ENCODE peak calls at places on chromosomes 1 and 21, in five cellular contexts. One of them, this sample, is unnamed. For H3K27me3 and H3K4me1, the result is how much of the 10 kb centered on the place peaks cover.

GRCh38 chr1:13732971-13733667 is 33.1 kb downstream of the PRDM2 start:
- DNase-seq in Caco-2: no peak
- DNase-seq in endodermal cell: no peak
- DNase-seq in PC-9: no peak
- DNase-seq in psoas muscle: no peak
- DNase-seq in this sample: no peak

GRCh38 chr1:33876970-33877680 is 13.2 kb downstream of the HMGB4 start:
- DNase-seq in Caco-2: no peak
- DNase-seq in endodermal cell: no peak
- DNase-seq in PC-9: no peak
- DNase-seq in psoas muscle: peak
- DNase-seq in this sample: no peak

GRCh38 chr1:153532161-153532560 is 3.6 kb downstream of the S100A6 start:
- DNase-seq in Caco-2: no peak
- DNase-seq in endodermal cell: peak
- DNase-seq in PC-9: no peak
- DNase-seq in psoas muscle: no peak
- DNase-seq in this sample: no peak

GRCh38 chr1:192609110-192610079 is 26.6 kb upstream of the RGS13 start:
- DNase-seq in Caco-2: no peak
- DNase-seq in endodermal cell: no peak
- DNase-seq in PC-9: no peak
- DNase-seq in psoas muscle: peak
- DNase-seq in this sample: peak

GRCh38 chr1:15945011-15945831 is 30.7 kb downstream of the ZBTB17 start:
- DNase-seq in Caco-2: no peak
- DNase-seq in endodermal cell: peak
- DNase-seq in PC-9: no peak
- DNase-seq in psoas muscle: no peak
- DNase-seq in this sample: no peak

GRCh38 chr1:232655746-232656085 is 25.8 kb upstream of the SIPA1L2 start:
- DNase-seq in Caco-2: no peak
- DNase-seq in endodermal cell: no peak
- DNase-seq in PC-9: no peak
- DNase-seq in psoas muscle: no peak
- DNase-seq in this sample: no peak

GRCh38 chr1:53838654-53838974 is 518 bp upstream of the NDC1 start:
- DNase-seq in Caco-2: no peak
- DNase-seq in endodermal cell: no peak
- DNase-seq in PC-9: no peak
- DNase-seq in psoas muscle: no peak
- DNase-seq in this sample: no peak

GRCh38 chr1:166174108-166174507 is 7.3 kb upstream of the FAM78B start:
- DNase-seq in Caco-2: no peak
- DNase-seq in endodermal cell: peak
- DNase-seq in PC-9: no peak
- DNase-seq in psoas muscle: no peak
- DNase-seq in this sample: no peak

GRCh38 chr1:192889082-192889481 is 80.2 kb downstream of the RGS2 start:
- DNase-seq in Caco-2: no peak
- DNase-seq in endodermal cell: no peak
- DNase-seq in PC-9: no peak
- DNase-seq in psoas muscle: no peak
- DNase-seq in this sample: no peak

GRCh38 chr1:11681071-11681771 is at the start of gene MAD2L2:
- DNase-seq in Caco-2: peak
- DNase-seq in endodermal cell: peak
- DNase-seq in PC-9: peak
- DNase-seq in psoas muscle: peak
- DNase-seq in this sample: peak

GRCh38 chr1:182406006-182406405 is 5.5 kb upstream of the TEDDM1 start:
- DNase-seq in Caco-2: no peak
- DNase-seq in endodermal cell: no peak
- DNase-seq in PC-9: peak
- DNase-seq in psoas muscle: no peak
- DNase-seq in this sample: no peak

GRCh38 chr1:78038491-78038939 is 7.3 kb upstream of the GIPC2 start:
- DNase-seq in Caco-2: no peak
- DNase-seq in endodermal cell: no peak
- DNase-seq in PC-9: no peak
- DNase-seq in psoas muscle: no peak
- DNase-seq in this sample: no peak

GRCh38 chr21:40925481-40925880 is 78.5 kb upstream of the DSCAM start:
- DNase-seq in Caco-2: no peak
- DNase-seq in endodermal cell: no peak
- DNase-seq in PC-9: no peak
- DNase-seq in psoas muscle: no peak
- DNase-seq in this sample: no peak

GRCh38 chr1:41158147-41158875 is 83.8 kb downstream of the SCMH1 start:
- DNase-seq in Caco-2: no peak
- DNase-seq in endodermal cell: no peak
- DNase-seq in PC-9: no peak
- DNase-seq in psoas muscle: no peak
- DNase-seq in this sample: no peak

GRCh38 chr1:87636198-87636892 is 307.7 kb downstream of the LMO4 start:
- DNase-seq in Caco-2: no peak
- DNase-seq in endodermal cell: no peak
- DNase-seq in PC-9: no peak
- DNase-seq in psoas muscle: no peak
- DNase-seq in this sample: no peak

GRCh38 chr21:27505516-27505915 is 538.6 kb upstream of the ADAMTS5 start:
- DNase-seq in Caco-2: no peak
- DNase-seq in endodermal cell: no peak
- DNase-seq in PC-9: no peak
- DNase-seq in psoas muscle: no peak
- DNase-seq in this sample: no peak

GRCh38 chr1:20788489-20788795 is 1.3 kb upstream of the HP1BP3 start:
- DNase-seq in Caco-2: no peak
- DNase-seq in endodermal cell: no peak
- DNase-seq in PC-9: no peak
- DNase-seq in psoas muscle: no peak
- DNase-seq in this sample: no peak

GRCh38 chr1:112737573-112737972 is 22.4 kb upstream of the PPM1J start:
- DNase-seq in Caco-2: no peak
- DNase-seq in endodermal cell: no peak
- DNase-seq in PC-9: no peak
- DNase-seq in psoas muscle: no peak
- DNase-seq in this sample: no peak

GRCh38 chr1:11990303-11991032 is 10.2 kb downstream of the MFN2 start:
- DNase-seq in Caco-2: no peak
- DNase-seq in endodermal cell: no peak
- DNase-seq in PC-9: no peak
- DNase-seq in psoas muscle: peak
- DNase-seq in this sample: peak

GRCh38 chr1:9653783-9654517 is 2.4 kb downstream of the PIK3CD start:
- DNase-seq in Caco-2: no peak
- DNase-seq in endodermal cell: no peak
- DNase-seq in PC-9: no peak
- DNase-seq in psoas muscle: no peak
- DNase-seq in this sample: no peak

GRCh38 chr1:227764019-227764391 is 28.8 kb downstream of the SNAP47 start:
- DNase-seq in Caco-2: peak
- DNase-seq in endodermal cell: no peak
- DNase-seq in PC-9: peak
- DNase-seq in psoas muscle: no peak
- DNase-seq in this sample: no peak

GRCh38 chr1:49340576-49340975 is 563.9 kb upstream of the BEND5 start:
- DNase-seq in Caco-2: peak
- DNase-seq in endodermal cell: no peak
- DNase-seq in PC-9: no peak
- DNase-seq in psoas muscle: no peak
- DNase-seq in this sample: no peak

GRCh38 chr1:155324717-155325595 is 4.3 kb downstream of the RUSC1 start:
- DNase-seq in Caco-2: peak
- DNase-seq in endodermal cell: peak
- DNase-seq in PC-9: peak
- DNase-seq in psoas muscle: peak
- DNase-seq in this sample: no peak

GRCh38 chr1:169588785-169589485 is 2.7 kb upstream of the F5 start:
- DNase-seq in Caco-2: no peak
- DNase-seq in endodermal cell: no peak
- DNase-seq in PC-9: peak
- DNase-seq in psoas muscle: no peak
- DNase-seq in this sample: peak

GRCh38 chr1:237186733-237187132 is 144.7 kb downstream of the RYR2 start:
- DNase-seq in Caco-2: no peak
- DNase-seq in endodermal cell: peak
- DNase-seq in PC-9: no peak
- DNase-seq in psoas muscle: no peak
- DNase-seq in this sample: no peak

GRCh38 chr21:33135925-33136324 is 66.0 kb downstream of the OLIG1 start:
- DNase-seq in Caco-2: no peak
- DNase-seq in endodermal cell: no peak
- DNase-seq in PC-9: no peak
- DNase-seq in psoas muscle: no peak
- DNase-seq in this sample: no peak

GRCh38 chr1:200415693-200416593 is 6.1 kb upstream of the ZNF281 start:
- DNase-seq in Caco-2: no peak
- DNase-seq in endodermal cell: no peak
- DNase-seq in PC-9: peak
- DNase-seq in psoas muscle: peak
- DNase-seq in this sample: peak

GRCh38 chr21:38683222-38683621 is 122.5 kb upstream of the ETS2 start:
- DNase-seq in Caco-2: no peak
- DNase-seq in endodermal cell: no peak
- DNase-seq in PC-9: no peak
- DNase-seq in psoas muscle: no peak
- DNase-seq in this sample: no peak

GRCh38 chr1:97412155-97412554 is 508.7 kb downstream of the DPYD start:
- DNase-seq in Caco-2: no peak
- DNase-seq in endodermal cell: no peak
- DNase-seq in PC-9: no peak
- DNase-seq in psoas muscle: no peak
- DNase-seq in this sample: no peak

DNA sequence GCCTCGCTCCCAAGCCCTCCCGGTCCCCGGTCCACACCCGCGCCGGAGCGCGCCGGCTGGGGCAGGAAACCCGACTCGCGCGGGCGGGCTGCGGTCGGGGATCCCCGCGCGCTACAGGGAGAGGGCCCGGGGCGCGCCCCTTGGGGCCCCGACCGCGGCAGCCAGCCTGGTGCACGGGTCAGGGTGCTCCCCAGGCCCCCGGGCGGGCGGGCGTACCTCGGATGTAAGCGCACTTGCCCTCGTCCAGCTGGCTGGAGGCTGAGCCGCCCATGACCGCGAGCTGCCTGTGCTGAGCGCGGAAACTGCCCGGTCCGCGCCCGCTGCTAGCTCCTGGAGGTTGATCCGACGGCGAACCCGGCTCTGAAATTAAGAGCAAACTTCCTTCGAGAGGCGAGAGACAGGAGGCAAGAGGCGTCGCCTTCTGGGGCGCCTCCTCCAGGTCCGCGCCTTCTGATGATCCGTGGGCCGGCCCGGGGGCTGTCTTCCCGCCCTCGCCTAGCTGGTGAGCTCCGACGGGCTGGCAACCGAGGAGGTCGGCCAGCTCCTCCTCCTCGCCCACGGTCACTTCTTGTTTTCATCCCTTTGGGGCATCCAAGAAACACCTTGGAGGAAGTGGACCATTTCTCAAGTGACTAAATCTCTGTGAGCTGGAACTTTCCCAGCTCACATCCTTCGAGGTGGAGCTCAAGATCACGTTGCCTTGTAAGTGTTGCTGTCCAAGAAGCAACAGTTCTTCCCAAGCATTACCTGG is at the start of gene NIBAN1:
- DNase-seq in Caco-2: peak
- DNase-seq in endodermal cell: peak
- DNase-seq in PC-9: peak
- DNase-seq in psoas muscle: peak
- DNase-seq in this sample: peak
- H3K27me3 ChIP-seq in Caco-2: under half
- H3K27me3 ChIP-seq in endodermal cell: half or more
- H3K27me3 ChIP-seq in PC-9: under half
- H3K27me3 ChIP-seq in psoas muscle: under half
- H3K27me3 ChIP-seq in this sample: under half

GRCh38 chr1:163169553-163169952 is 33.2 kb downstream of the RGS5 start:
- DNase-seq in Caco-2: no peak
- DNase-seq in endodermal cell: no peak
- DNase-seq in PC-9: no peak
- DNase-seq in psoas muscle: no peak
- DNase-seq in this sample: no peak
- H3K4me1 ChIP-seq in Caco-2: under half
- H3K4me1 ChIP-seq in endodermal cell: under half
- H3K4me1 ChIP-seq in PC-9: under half
- H3K4me1 ChIP-seq in psoas muscle: under half
- H3K4me1 ChIP-seq in this sample: under half

GRCh38 chr1:156860113-156860638 is 489 bp upstream of the NTRK1 start:
- DNase-seq in Caco-2: peak
- DNase-seq in endodermal cell: peak
- DNase-seq in PC-9: no peak
- DNase-seq in psoas muscle: peak
- DNase-seq in this sample: no peak
- TF ChIP-seq CTCF in Caco-2: peak
- TF ChIP-seq CTCF in endodermal cell: peak
- TF ChIP-seq CTCF in PC-9: peak
- TF ChIP-seq CTCF in psoas muscle: peak
- TF ChIP-seq CTCF in this sample: peak

GRCh38 chr1:981955-982558 is at the start of gene PERM1:
- DNase-seq in Caco-2: no peak
- DNase-seq in endodermal cell: no peak
- DNase-seq in PC-9: no peak
- DNase-seq in psoas muscle: peak
- DNase-seq in this sample: no peak
- H3K27me3 ChIP-seq in Caco-2: under half
- H3K27me3 ChIP-seq in endodermal cell: under half
- H3K27me3 ChIP-seq in PC-9: under half
- H3K27me3 ChIP-seq in psoas muscle: under half
- H3K27me3 ChIP-seq in this sample: under half

DNA sequence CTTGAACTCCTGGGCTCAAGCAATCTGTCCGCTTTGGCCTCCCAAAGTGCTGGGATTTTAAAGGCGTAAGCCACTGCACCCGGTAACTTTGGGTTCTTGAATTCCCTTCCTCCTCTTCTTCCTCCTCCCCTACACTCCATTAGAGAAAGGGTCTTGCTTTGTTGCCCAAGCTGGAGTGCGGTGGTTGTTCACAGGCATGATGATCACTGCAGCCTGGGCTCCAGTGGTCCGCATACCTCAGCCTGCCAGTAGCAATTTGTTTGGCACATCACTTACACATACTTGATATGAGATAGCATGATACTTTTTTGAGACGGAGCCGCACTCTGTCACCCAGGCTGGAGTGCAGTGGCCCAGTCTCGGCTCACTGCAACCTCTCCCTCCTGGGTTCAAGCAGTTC is 2.2 kb downstream of the DEGS1 start:
- DNase-seq in Caco-2: no peak
- DNase-seq in endodermal cell: no peak
- DNase-seq in PC-9: no peak
- DNase-seq in psoas muscle: no peak
- DNase-seq in this sample: no peak
- H3K4me1 ChIP-seq in Caco-2: under half
- H3K4me1 ChIP-seq in endodermal cell: under half
- H3K4me1 ChIP-seq in PC-9: under half
- H3K4me1 ChIP-seq in psoas muscle: under half
- H3K4me1 ChIP-seq in this sample: under half

DNA sequence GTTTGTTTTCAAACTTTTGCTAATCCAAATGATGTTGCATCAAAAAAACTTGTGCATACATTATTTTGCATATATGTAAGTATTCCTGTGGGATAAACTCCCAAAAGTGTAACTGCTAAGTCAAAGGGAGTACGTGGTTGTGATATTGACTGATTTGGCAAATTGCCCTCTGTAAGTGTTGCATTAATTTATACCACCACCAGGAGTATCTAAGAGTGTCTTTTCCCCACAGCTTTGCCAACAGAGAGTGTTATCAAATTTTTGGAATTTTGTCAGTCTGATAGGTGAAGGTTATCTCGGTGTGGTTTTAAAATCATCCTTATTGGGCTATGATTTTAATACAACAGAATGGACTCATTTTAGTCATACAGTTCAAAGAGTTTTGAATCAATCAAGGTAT is 30.1 kb upstream of the PARP1 start:
- DNase-seq in Caco-2: no peak
- DNase-seq in endodermal cell: no peak
- DNase-seq in PC-9: no peak
- DNase-seq in psoas muscle: no peak
- DNase-seq in this sample: no peak
- TF ChIP-seq CTCF in Caco-2: no peak
- TF ChIP-seq CTCF in endodermal cell: peak
- TF ChIP-seq CTCF in PC-9: peak
- TF ChIP-seq CTCF in psoas muscle: no peak
- TF ChIP-seq CTCF in this sample: no peak

This sample was measured in right lobe of liver.